ENCODE peak calls at places on chromosomes 5 and 9, in four cellular contexts. One of them, this sample, is unnamed.
A peak's percentile ranks its signal among the peaks of the same experiment; 100 is the strongest.

GRCh38 chr9:135647897-135648296 is 8.6 kb upstream of the GLT6D1 start:
- DNase-seq in fibroblast of lung: no peak
- DNase-seq in HFF-Myc: no peak
- DNase-seq in AG09309: no peak
- DNase-seq in this sample: no peak

GRCh38 chr5:72138943-72139467 is 31.7 kb downstream of the MAP1B start:
- DNase-seq in fibroblast of lung: peak; percentile 92
- DNase-seq in HFF-Myc: peak; percentile 69
- DNase-seq in AG09309: peak; percentile 88
- DNase-seq in this sample: peak; percentile 78

GRCh38 chr9:111005711-111006482 is 32.4 kb downstream of the LPAR1 start:
- DNase-seq in fibroblast of lung: peak; percentile 68
- DNase-seq in HFF-Myc: no peak
- DNase-seq in AG09309: no peak
- DNase-seq in this sample: no peak

GRCh38 chr5:178215263-178216002 is 11.1 kb downstream of the HNRNPAB start:
- DNase-seq in fibroblast of lung: no peak
- DNase-seq in HFF-Myc: no peak
- DNase-seq in AG09309: no peak
- DNase-seq in this sample: no peak

GRCh38 chr5:176153741-176154140 is 84.5 kb upstream of the SIMC1 start:
- DNase-seq in fibroblast of lung: no peak
- DNase-seq in HFF-Myc: no peak
- DNase-seq in AG09309: no peak
- DNase-seq in this sample: no peak

GRCh38 chr9:34230556-34230955 is 51.7 kb downstream of the UBAP1 start:
- DNase-seq in fibroblast of lung: no peak
- DNase-seq in HFF-Myc: no peak
- DNase-seq in AG09309: no peak
- DNase-seq in this sample: no peak

GRCh38 chr5:64977779-64978178 is 209.0 kb downstream of the CWC27 start:
- DNase-seq in fibroblast of lung: peak; percentile 71
- DNase-seq in HFF-Myc: no peak
- DNase-seq in AG09309: no peak
- DNase-seq in this sample: no peak

GRCh38 chr9:88781500-88782391 is 209.5 kb upstream of the S1PR3 start:
- DNase-seq in fibroblast of lung: peak; percentile 94
- DNase-seq in HFF-Myc: no peak
- DNase-seq in AG09309: no peak
- DNase-seq in this sample: no peak

GRCh38 chr5:167944121-167944858 is 347.2 kb upstream of the WWC1 start:
- DNase-seq in fibroblast of lung: peak; percentile 37
- DNase-seq in HFF-Myc: no peak
- DNase-seq in AG09309: no peak
- DNase-seq in this sample: no peak

GRCh38 chr9:81125446-81126092 is 563.8 kb downstream of the TLE1 start:
- DNase-seq in fibroblast of lung: no peak
- DNase-seq in HFF-Myc: no peak
- DNase-seq in AG09309: no peak
- DNase-seq in this sample: no peak

DNA sequence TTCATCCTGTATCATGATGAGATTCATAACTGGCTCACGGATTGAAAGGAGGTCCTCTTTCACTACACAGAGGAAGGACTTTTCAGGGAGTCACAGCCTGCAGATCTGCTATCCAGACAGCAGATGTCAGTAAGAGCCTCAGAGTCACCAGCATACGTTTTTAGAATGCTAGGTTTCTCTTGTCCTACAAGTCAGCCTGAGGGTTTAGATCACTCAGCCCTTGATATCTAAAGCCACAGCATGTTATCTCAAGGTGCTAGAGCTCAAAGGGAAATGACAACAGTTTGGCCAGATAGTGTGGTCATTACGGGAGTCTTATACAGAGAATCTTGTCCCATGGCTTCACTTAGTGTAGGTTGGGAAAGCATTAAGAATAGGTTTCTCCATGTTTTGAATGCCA is 30.9 kb upstream of the SLC46A2 start:
- DNase-seq in fibroblast of lung: peak; percentile 65
- DNase-seq in HFF-Myc: peak; percentile 3
- DNase-seq in AG09309: peak; percentile 57
- DNase-seq in this sample: no peak
- TF ChIP-seq CTCF in fibroblast of lung: peak; percentile 62
- TF ChIP-seq CTCF in HFF-Myc: peak; percentile 45
- TF ChIP-seq CTCF in AG09309: peak; percentile 72
- TF ChIP-seq CTCF in this sample: peak; percentile 58

DNA sequence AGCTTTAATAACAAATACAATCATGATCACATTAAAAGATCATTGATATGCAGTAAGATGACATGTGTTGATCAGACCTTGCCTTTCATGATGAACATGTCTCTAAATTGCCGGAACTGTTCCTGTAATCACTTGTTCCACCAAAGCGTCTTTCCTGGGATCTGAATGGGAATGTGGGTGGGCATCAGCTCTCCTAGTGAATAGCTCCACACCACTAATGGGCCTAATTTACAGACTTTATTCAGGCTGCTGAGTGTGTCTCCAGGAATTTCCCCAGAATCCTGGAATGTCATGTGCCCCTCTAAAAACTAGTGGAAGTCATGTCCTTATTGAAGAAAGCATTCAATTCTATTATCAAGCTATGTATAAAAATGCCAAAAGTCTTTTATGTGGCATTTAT is 765.1 kb upstream of the CTNND2 start:
- DNase-seq in fibroblast of lung: no peak
- DNase-seq in HFF-Myc: no peak
- DNase-seq in AG09309: no peak
- DNase-seq in this sample: no peak
- H3K4me3 ChIP-seq in fibroblast of lung: no peak overlapping the region
- H3K4me3 ChIP-seq in HFF-Myc: no peak overlapping the region
- H3K4me3 ChIP-seq in AG09309: no peak overlapping the region
- H3K4me3 ChIP-seq in this sample: no peak overlapping the region

GRCh38 chr9:14219865-14220655 is 93.9 kb downstream of the NFIB start:
- DNase-seq in fibroblast of lung: no peak
- DNase-seq in HFF-Myc: no peak
- DNase-seq in AG09309: no peak
- DNase-seq in this sample: no peak

GRCh38 chr9:14215614-14216013 is 98.3 kb downstream of the NFIB start:
- DNase-seq in fibroblast of lung: peak; percentile 45
- DNase-seq in HFF-Myc: no peak
- DNase-seq in AG09309: no peak
- DNase-seq in this sample: no peak

GRCh38 chr9:14221119-14221518 is 92.8 kb downstream of the NFIB start:
- DNase-seq in fibroblast of lung: no peak
- DNase-seq in HFF-Myc: no peak
- DNase-seq in AG09309: no peak
- DNase-seq in this sample: no peak

GRCh38 chr9:14216612-14217194 is 97.2 kb downstream of the NFIB start:
- DNase-seq in fibroblast of lung: no peak
- DNase-seq in HFF-Myc: no peak
- DNase-seq in AG09309: no peak
- DNase-seq in this sample: no peak

DNA sequence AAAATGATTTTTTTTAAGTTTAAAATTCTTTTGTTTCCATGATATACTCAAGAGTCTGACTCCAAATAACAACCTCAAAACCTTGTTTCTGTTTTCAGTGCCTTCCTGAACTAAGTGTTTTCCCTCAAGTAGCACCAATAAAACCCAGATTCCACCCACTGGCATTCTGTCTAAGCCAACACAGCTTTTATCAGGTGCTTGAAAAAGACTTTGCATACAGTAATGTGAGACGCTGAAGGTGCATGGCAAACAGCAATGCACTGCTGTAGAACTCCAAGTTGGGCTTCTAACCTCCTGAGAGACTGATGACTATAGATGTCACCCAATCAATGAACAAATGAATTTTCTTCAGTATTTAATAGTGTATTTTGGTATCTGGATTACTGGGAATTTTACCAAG is 95.7 kb downstream of the NFIB start:
- DNase-seq in fibroblast of lung: no peak
- DNase-seq in HFF-Myc: no peak
- DNase-seq in AG09309: no peak
- DNase-seq in this sample: no peak
- TF ChIP-seq CTCF in fibroblast of lung: no peak
- TF ChIP-seq CTCF in HFF-Myc: no peak
- TF ChIP-seq CTCF in AG09309: no peak
- TF ChIP-seq CTCF in this sample: no peak

GRCh38 chr5:135398855-135399837 is at the start of gene MACROH2A1:
- DNase-seq in fibroblast of lung: peak; percentile 85
- DNase-seq in HFF-Myc: no peak
- DNase-seq in AG09309: no peak
- DNase-seq in this sample: peak; percentile 45
- H3K4me3 ChIP-seq in fibroblast of lung: peak within 1 kb of the TSS; percentile 76
- H3K4me3 ChIP-seq in HFF-Myc: peak within 1 kb of the TSS; percentile 83
- H3K4me3 ChIP-seq in AG09309: peak within 1 kb of the TSS; percentile 77
- H3K4me3 ChIP-seq in this sample: peak within 1 kb of the TSS; percentile 78

GRCh38 chr5:121707196-121707595 is 144.5 kb upstream of the FTMT start:
- DNase-seq in fibroblast of lung: peak; percentile 56
- DNase-seq in HFF-Myc: no peak
- DNase-seq in AG09309: no peak
- DNase-seq in this sample: no peak
- TF ChIP-seq CTCF in fibroblast of lung: no peak
- TF ChIP-seq CTCF in HFF-Myc: no peak
- TF ChIP-seq CTCF in AG09309: no peak
- TF ChIP-seq CTCF in this sample: no peak

This sample was measured in retinal pigment epithelial cell.